ENCODE peak calls at places on chromosome 13, in seven cellular contexts. W is uterus; U is esophagus squamous epithelium; L is adrenal gland; D is effector memory CD4-positive, alpha-beta T cell; P is astrocyte; O is GM23338. J is an unnamed sample.

GRCh38 chr13:43057653-43058317 is 34.4 kb downstream of the DNAJC15 start:
- DNase-seq in W (no peak), O (peak; percentile 27), P (peak; percentile 55), D (peak; percentile 53), U (no peak), L (no peak), J (no peak)

GRCh38 chr13:98672947-98673545 is 79.4 kb downstream of the SLC15A1 start:
- DNase-seq in U (no peak), D (peak; percentile 25), O (peak; percentile 90), W (peak; percentile 70), L (peak; percentile 76), P (peak; percentile 39), J (peak; percentile 39)

GRCh38 chr13:33025220-33025744 is 9.1 kb downstream of the KL start:
- DNase-seq in L (no peak), W (no peak), D (no peak), P (no peak), O (peak; percentile 39), U (no peak), J (no peak)

GRCh38 chr13:44109986-44110640 is 230.4 kb downstream of the LACC1 start:
- DNase-seq in O (no peak), L (no peak), P (no peak), W (no peak), D (no peak), U (no peak), J (no peak)

GRCh38 chr13:102195566-102196462 is 206.0 kb downstream of the FGF14 start:
- DNase-seq in D (no peak), L (no peak), O (no peak), P (peak; percentile 70), U (no peak), W (no peak), J (no peak)

GRCh38 chr13:51148223-51148951 is 37.3 kb upstream of the C13orf42 start:
- DNase-seq in D (no peak), W (peak; percentile 20), U (no peak), O (peak; percentile 78), P (no peak), L (no peak), J (peak; percentile 64)

GRCh38 chr13:103067751-103068563 is 1.7 kb upstream of the SLC10A2 start:
- DNase-seq in U (no peak), D (no peak), W (no peak), L (no peak), O (peak; percentile 64), P (no peak), J (peak; percentile 48)

GRCh38 chr13:41059896-41060722 is 1.2 kb upstream of the WBP4 start:
- DNase-seq in L (peak; percentile 92), P (peak; percentile 81), D (peak; percentile 64), U (peak; percentile 26), O (peak; percentile 95), W (peak; percentile 95), J (peak; percentile 41)

GRCh38 chr13:100403675-100404074 is 184.9 kb downstream of the GGACT start:
- DNase-seq in P (no peak), L (no peak), W (no peak), O (peak; percentile 20), U (no peak), D (no peak), J (no peak)

GRCh38 chr13:33229446-33230177 is 55.9 kb downstream of the STARD13 start:
- DNase-seq in D (no peak), O (no peak), W (no peak), P (no peak), U (no peak), L (no peak), J (no peak)

GRCh38 chr13:31749929-31750328 is 10.6 kb downstream of the RXFP2 start:
- DNase-seq in O (no peak), W (no peak), P (peak; percentile 92), L (no peak), U (no peak), D (no peak), J (no peak)

GRCh38 chr13:97125051-97125809 is 96.9 kb upstream of the MBNL2 start:
- DNase-seq in D (no peak), L (peak; percentile 33), W (peak; percentile 55), O (peak; percentile 44), U (no peak), P (peak; percentile 89), J (no peak)

GRCh38 chr13:40666905-40667621 is 622 bp upstream of the FOXO1 start:
- DNase-seq in W (peak; percentile 61), P (no peak), U (peak; percentile 37), O (peak; percentile 70), L (peak; percentile 56), D (no peak), J (no peak)

GRCh38 chr13:50309872-50310594 is 294.8 kb downstream of the KCNRG start:
- DNase-seq in W (no peak), D (no peak), O (peak; percentile 27), P (peak; percentile 6), L (no peak), U (no peak), J (no peak)

GRCh38 chr13:31773538-31773937 is 34.2 kb downstream of the RXFP2 start:
- DNase-seq in D (no peak), O (no peak), P (peak; percentile 84), L (no peak), U (no peak), W (no peak), J (no peak)

GRCh38 chr13:100247937-100248336 is 159.0 kb downstream of the PCCA start:
- DNase-seq in U (no peak), O (no peak), P (no peak), L (no peak), D (no peak), W (no peak), J (no peak)

GRCh38 chr13:71865858-71866172 is 1.2 kb downstream of the DACH1 start:
- DNase-seq in U (no peak), D (no peak), P (no peak), O (peak; percentile 14), L (peak; percentile 24), W (peak; percentile 12), J (no peak)

GRCh38 chr13:71864094-71864980 is 2.7 kb downstream of the DACH1 start:
- DNase-seq in U (peak; percentile 2), P (no peak), L (peak; percentile 57), O (peak; percentile 78), D (no peak), W (peak; percentile 49), J (no peak)

GRCh38 chr13:71861769-71862168 is 5.2 kb downstream of the DACH1 start:
- DNase-seq in W (no peak), O (no peak), P (no peak), L (no peak), D (no peak), U (no peak), J (no peak)

GRCh38 chr13:71864981-71865857 is 1.8 kb downstream of the DACH1 start:
- DNase-seq in O (peak; percentile 62), L (peak; percentile 22), P (peak; percentile 20), D (no peak), U (no peak), W (peak; percentile 14), J (no peak)

DNA sequence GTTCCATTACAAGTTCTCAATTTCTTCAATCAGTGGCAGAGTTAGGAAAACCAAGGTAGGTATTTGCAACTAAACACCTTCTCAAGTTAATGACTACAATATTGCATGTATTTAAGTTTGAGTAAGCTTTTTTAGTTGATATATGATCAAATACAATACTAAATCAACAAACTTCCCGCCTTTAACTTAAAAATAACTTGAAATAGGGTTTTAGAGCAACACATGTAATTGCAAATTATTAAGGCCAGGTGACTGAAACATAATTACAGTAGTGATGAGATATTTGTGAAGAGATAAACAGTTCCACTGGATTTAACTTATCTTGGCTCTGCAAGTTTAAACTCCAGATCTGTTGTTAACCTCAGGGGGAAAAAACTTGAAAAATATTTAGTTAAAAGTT is 3.8 kb downstream of the DACH1 start:
- DNase-seq in O (no peak), P (no peak), U (no peak), D (no peak), W (no peak), L (no peak), J (no peak)
- H3K4me3 ChIP-seq in O (no peak overlapping the region), P (no peak overlapping the region), U (peak overlapping the region; percentile 61), D (no peak overlapping the region), W (no peak overlapping the region), L (no peak overlapping the region), J (no peak overlapping the region)

GRCh38 chr13:114025432-114026127 is 51.7 kb upstream of the C13orf46 start:
- DNase-seq in P (peak; percentile 69), D (no peak), W (peak; percentile 59), U (no peak), O (no peak), L (no peak), J (no peak)

GRCh38 chr13:114026128-114026880 is 52.4 kb upstream of the C13orf46 start:
- DNase-seq in W (no peak), D (no peak), L (no peak), U (no peak), O (no peak), P (no peak), J (no peak)

GRCh38 chr13:114023716-114024602 is 50.1 kb upstream of the C13orf46 start:
- DNase-seq in W (no peak), L (no peak), P (no peak), O (no peak), U (no peak), D (no peak), J (no peak)

GRCh38 chr13:114022876-114023275 is 49.0 kb upstream of the C13orf46 start:
- DNase-seq in L (no peak), U (no peak), O (no peak), W (no peak), D (no peak), P (no peak), J (no peak)

GRCh38 chr13:114024603-114025431 is 50.9 kb upstream of the C13orf46 start:
- DNase-seq in L (no peak), D (no peak), U (no peak), O (no peak), W (no peak), P (no peak), J (no peak)
- H3K4me1 ChIP-seq in L (peaks cover 17% of the 10 kb centered on the region), D (no peaks in the 10 kb centered on the region), U (peaks cover 10% of the 10 kb centered on the region), O (no peaks in the 10 kb centered on the region), W (no peaks in the 10 kb centered on the region), P (peaks cover 30% of the 10 kb centered on the region), J (no peaks in the 10 kb centered on the region)

DNA sequence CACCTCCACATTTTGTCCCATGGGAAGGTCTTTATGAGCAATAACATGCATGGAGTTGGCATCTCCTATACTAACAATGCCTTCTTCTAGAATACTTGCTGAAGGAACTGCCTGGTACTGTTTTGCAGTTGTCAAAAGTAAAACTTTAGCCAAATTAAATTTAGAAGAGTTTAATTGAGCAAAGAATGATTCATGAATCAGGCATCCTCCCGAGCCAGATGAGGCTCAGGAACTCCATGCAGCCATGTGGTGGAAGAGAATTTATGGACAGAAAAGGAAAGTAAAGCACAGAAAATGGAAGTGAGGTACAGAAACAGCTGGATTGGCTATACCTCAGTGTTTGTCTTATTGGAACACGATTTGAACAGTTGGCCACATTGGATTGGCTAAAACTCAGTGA is 1081.9 kb downstream of the SLITRK1 start:
- DNase-seq in P (peak; percentile 2), L (no peak), D (no peak), U (no peak), W (no peak), O (no peak), J (no peak)
- H3K4me3 ChIP-seq in P (no peak overlapping the region), L (no peak overlapping the region), D (no peak overlapping the region), U (no peak overlapping the region), W (no peak overlapping the region), O (no peak overlapping the region), J (no peak overlapping the region)

GRCh38 chr13:47252627-47253026 is 355.8 kb upstream of the HTR2A start:
- DNase-seq in P (peak; percentile 17), D (no peak), W (no peak), O (no peak), L (no peak), U (no peak), J (no peak)

GRCh38 chr13:47251771-47252170 is 354.9 kb upstream of the HTR2A start:
- DNase-seq in P (peak; percentile 3), L (no peak), O (no peak), U (no peak), W (no peak), D (no peak), J (no peak)

GRCh38 chr13:47250141-47250540 is 353.3 kb upstream of the HTR2A start:
- DNase-seq in D (no peak), P (peak; percentile 91), L (no peak), W (peak; percentile 30), U (no peak), O (no peak), J (no peak)

GRCh38 chr13:47249296-47249695 is 352.4 kb upstream of the HTR2A start:
- DNase-seq in D (no peak), O (no peak), W (no peak), P (no peak), U (no peak), L (no peak), J (no peak)
- H3K4me1 ChIP-seq in D (no peaks in the 10 kb centered on the region), O (no peaks in the 10 kb centered on the region), W (no peaks in the 10 kb centered on the region), P (peaks cover 6% of the 10 kb centered on the region), U (no peaks in the 10 kb centered on the region), L (no peaks in the 10 kb centered on the region), J (no peaks in the 10 kb centered on the region)